ENCODE peak calls at places on chromosomes 2 and 18, in six cellular contexts. One of them, this sample, is unnamed.

GRCh38 chr2:208935531-208935930 is 488.3 kb upstream of the MAP2 start:
- DNase-seq in neuronal stem cell: no peak
- DNase-seq in mesenchymal stem cell: no peak
- DNase-seq in mesendoderm: no peak
- DNase-seq in H9: no peak
- DNase-seq in H1: no peak
- DNase-seq in this sample: no peak

GRCh38 chr2:70964596-70965386 is 13.6 kb upstream of the ANKRD53 start:
- DNase-seq in neuronal stem cell: peak
- DNase-seq in mesenchymal stem cell: peak
- DNase-seq in mesendoderm: peak
- DNase-seq in H9: peak
- DNase-seq in H1: peak
- DNase-seq in this sample: peak

GRCh38 chr18:52791321-52791720 is 451.3 kb downstream of the DCC start:
- DNase-seq in neuronal stem cell: no peak
- DNase-seq in mesenchymal stem cell: no peak
- DNase-seq in mesendoderm: no peak
- DNase-seq in H9: no peak
- DNase-seq in H1: no peak
- DNase-seq in this sample: no peak

GRCh38 chr2:10584843-10585475 is 104.8 kb downstream of the NOL10 start:
- DNase-seq in neuronal stem cell: peak
- DNase-seq in mesenchymal stem cell: peak
- DNase-seq in mesendoderm: peak
- DNase-seq in H9: no peak
- DNase-seq in H1: no peak
- DNase-seq in this sample: peak

GRCh38 chr2:217837001-217837491 is 165.7 kb downstream of the TNS1 start:
- DNase-seq in neuronal stem cell: no peak
- DNase-seq in mesenchymal stem cell: no peak
- DNase-seq in mesendoderm: peak
- DNase-seq in H9: peak
- DNase-seq in H1: peak
- DNase-seq in this sample: no peak

GRCh38 chr2:240639566-240639965 is 14.3 kb downstream of the GPR35 start:
- DNase-seq in neuronal stem cell: no peak
- DNase-seq in mesenchymal stem cell: no peak
- DNase-seq in mesendoderm: no peak
- DNase-seq in H9: no peak
- DNase-seq in H1: no peak
- DNase-seq in this sample: no peak

GRCh38 chr18:8107426-8107825 is 501.8 kb upstream of the RAB12 start:
- DNase-seq in neuronal stem cell: no peak
- DNase-seq in mesenchymal stem cell: no peak
- DNase-seq in mesendoderm: no peak
- DNase-seq in H9: no peak
- DNase-seq in H1: no peak
- DNase-seq in this sample: no peak

GRCh38 chr2:230668184-230668938 is 44.3 kb upstream of the CAB39 start:
- DNase-seq in neuronal stem cell: no peak
- DNase-seq in mesenchymal stem cell: no peak
- DNase-seq in mesendoderm: no peak
- DNase-seq in H9: no peak
- DNase-seq in H1: no peak
- DNase-seq in this sample: peak

GRCh38 chr2:19226871-19227270 is 131.6 kb downstream of the OSR1 start:
- DNase-seq in neuronal stem cell: no peak
- DNase-seq in mesenchymal stem cell: no peak
- DNase-seq in mesendoderm: no peak
- DNase-seq in H9: no peak
- DNase-seq in H1: peak
- DNase-seq in this sample: no peak

GRCh38 chr2:176534798-176535479 is 265.7 kb downstream of the MTX2 start:
- DNase-seq in neuronal stem cell: no peak
- DNase-seq in mesenchymal stem cell: no peak
- DNase-seq in mesendoderm: no peak
- DNase-seq in H9: no peak
- DNase-seq in H1: no peak
- DNase-seq in this sample: no peak

GRCh38 chr18:67935638-67936037 is 419.1 kb upstream of the DSEL start:
- DNase-seq in neuronal stem cell: no peak
- DNase-seq in mesenchymal stem cell: no peak
- DNase-seq in mesendoderm: no peak
- DNase-seq in H9: no peak
- DNase-seq in H1: no peak
- DNase-seq in this sample: no peak

GRCh38 chr2:26591619-26592505 is 49.3 kb downstream of the CIB4 start:
- DNase-seq in neuronal stem cell: no peak
- DNase-seq in mesenchymal stem cell: no peak
- DNase-seq in mesendoderm: peak
- DNase-seq in H9: peak
- DNase-seq in H1: peak
- DNase-seq in this sample: no peak

GRCh38 chr2:181657379-181657778 is 474 bp upstream of the CERKL start:
- DNase-seq in neuronal stem cell: no peak
- DNase-seq in mesenchymal stem cell: no peak
- DNase-seq in mesendoderm: peak
- DNase-seq in H9: peak
- DNase-seq in H1: peak
- DNase-seq in this sample: no peak

GRCh38 chr2:217976301-217976700 is 26.5 kb downstream of the TNS1 start:
- DNase-seq in neuronal stem cell: no peak
- DNase-seq in mesenchymal stem cell: no peak
- DNase-seq in mesendoderm: no peak
- DNase-seq in H9: no peak
- DNase-seq in H1: no peak
- DNase-seq in this sample: no peak

GRCh38 chr18:60826346-60826745 is 453.8 kb upstream of the MC4R start:
- DNase-seq in neuronal stem cell: no peak
- DNase-seq in mesenchymal stem cell: no peak
- DNase-seq in mesendoderm: peak
- DNase-seq in H9: no peak
- DNase-seq in H1: no peak
- DNase-seq in this sample: no peak

GRCh38 chr18:74895686-74896085 is 298.0 kb downstream of the ZNF407 start:
- DNase-seq in neuronal stem cell: no peak
- DNase-seq in mesenchymal stem cell: peak
- DNase-seq in mesendoderm: no peak
- DNase-seq in H9: no peak
- DNase-seq in H1: no peak
- DNase-seq in this sample: peak

GRCh38 chr18:292271-292670 is 24.4 kb upstream of the THOC1 start:
- DNase-seq in neuronal stem cell: no peak
- DNase-seq in mesenchymal stem cell: no peak
- DNase-seq in mesendoderm: no peak
- DNase-seq in H9: no peak
- DNase-seq in H1: no peak
- DNase-seq in this sample: no peak

GRCh38 chr2:96090181-96090500 is 26.2 kb downstream of the ADRA2B start:
- DNase-seq in neuronal stem cell: no peak
- DNase-seq in mesenchymal stem cell: no peak
- DNase-seq in mesendoderm: no peak
- DNase-seq in H9: no peak
- DNase-seq in H1: peak
- DNase-seq in this sample: no peak

GRCh38 chr18:24515721-24516120 is 55.3 kb downstream of the HRH4 start:
- DNase-seq in neuronal stem cell: no peak
- DNase-seq in mesenchymal stem cell: no peak
- DNase-seq in mesendoderm: no peak
- DNase-seq in H9: no peak
- DNase-seq in H1: no peak
- DNase-seq in this sample: no peak

GRCh38 chr2:161206491-161207032 is 46.3 kb downstream of the TANK start:
- DNase-seq in neuronal stem cell: no peak
- DNase-seq in mesenchymal stem cell: no peak
- DNase-seq in mesendoderm: no peak
- DNase-seq in H9: no peak
- DNase-seq in H1: no peak
- DNase-seq in this sample: no peak

GRCh38 chr18:3872651-3873050 is 422.7 kb downstream of the TGIF1 start:
- DNase-seq in neuronal stem cell: no peak
- DNase-seq in mesenchymal stem cell: no peak
- DNase-seq in mesendoderm: no peak
- DNase-seq in H9: no peak
- DNase-seq in H1: no peak
- DNase-seq in this sample: no peak

GRCh38 chr2:26352892-26353291 is 6.3 kb upstream of the ADGRF3 start:
- DNase-seq in neuronal stem cell: no peak
- DNase-seq in mesenchymal stem cell: peak
- DNase-seq in mesendoderm: no peak
- DNase-seq in H9: no peak
- DNase-seq in H1: no peak
- DNase-seq in this sample: peak

GRCh38 chr2:173898178-173898668 is 67.0 kb downstream of the SP3 start:
- DNase-seq in neuronal stem cell: no peak
- DNase-seq in mesenchymal stem cell: no peak
- DNase-seq in mesendoderm: no peak
- DNase-seq in H9: no peak
- DNase-seq in H1: no peak
- DNase-seq in this sample: no peak

GRCh38 chr2:175743020-175743419 is 259.0 kb downstream of the LNPK start:
- DNase-seq in neuronal stem cell: no peak
- DNase-seq in mesenchymal stem cell: no peak
- DNase-seq in mesendoderm: no peak
- DNase-seq in H9: no peak
- DNase-seq in H1: no peak
- DNase-seq in this sample: no peak

GRCh38 chr18:59379772-59380530 is 20.9 kb upstream of the LMAN1 start:
- DNase-seq in neuronal stem cell: no peak
- DNase-seq in mesenchymal stem cell: no peak
- DNase-seq in mesendoderm: no peak
- DNase-seq in H9: no peak
- DNase-seq in H1: no peak
- DNase-seq in this sample: peak

GRCh38 chr2:85698184-85698879 is 4.2 kb downstream of the GNLY start:
- DNase-seq in neuronal stem cell: no peak
- DNase-seq in mesenchymal stem cell: no peak
- DNase-seq in mesendoderm: no peak
- DNase-seq in H9: no peak
- DNase-seq in H1: no peak
- DNase-seq in this sample: no peak

GRCh38 chr2:12504443-12504842 is 212.3 kb upstream of the TRIB2 start:
- DNase-seq in neuronal stem cell: no peak
- DNase-seq in mesenchymal stem cell: peak
- DNase-seq in mesendoderm: no peak
- DNase-seq in H9: no peak
- DNase-seq in H1: no peak
- DNase-seq in this sample: peak

GRCh38 chr18:13381907-13382682 is 163.5 kb downstream of the LDLRAD4 start:
- DNase-seq in neuronal stem cell: no peak
- DNase-seq in mesenchymal stem cell: peak
- DNase-seq in mesendoderm: no peak
- DNase-seq in H9: no peak
- DNase-seq in H1: no peak
- DNase-seq in this sample: peak

GRCh38 chr18:13381331-13381730 is 162.8 kb downstream of the LDLRAD4 start:
- DNase-seq in neuronal stem cell: no peak
- DNase-seq in mesenchymal stem cell: no peak
- DNase-seq in mesendoderm: no peak
- DNase-seq in H9: no peak
- DNase-seq in H1: no peak
- DNase-seq in this sample: no peak

GRCh38 chr18:13380671-13381070 is 162.1 kb downstream of the LDLRAD4 start:
- DNase-seq in neuronal stem cell: no peak
- DNase-seq in mesenchymal stem cell: no peak
- DNase-seq in mesendoderm: no peak
- DNase-seq in H9: no peak
- DNase-seq in H1: no peak
- DNase-seq in this sample: no peak

GRCh38 chr18:13382990-13383821 is 164.6 kb downstream of the LDLRAD4 start:
- DNase-seq in neuronal stem cell: no peak
- DNase-seq in mesenchymal stem cell: no peak
- DNase-seq in mesendoderm: no peak
- DNase-seq in H9: peak
- DNase-seq in H1: no peak
- DNase-seq in this sample: no peak

GRCh38 chr18:13382683-13382989 is 164.1 kb downstream of the LDLRAD4 start:
- DNase-seq in neuronal stem cell: no peak
- DNase-seq in mesenchymal stem cell: no peak
- DNase-seq in mesendoderm: no peak
- DNase-seq in H9: peak
- DNase-seq in H1: peak
- DNase-seq in this sample: no peak
- H3K23ac ChIP-seq in neuronal stem cell: no peak
- H3K23ac ChIP-seq in mesenchymal stem cell: no peak
- H3K23ac ChIP-seq in mesendoderm: no peak
- H3K23ac ChIP-seq in H9: no peak
- H3K23ac ChIP-seq in H1: no peak
- H3K23ac ChIP-seq in this sample: no peak

GRCh38 chr18:9876523-9876866 is 9.3 kb upstream of the TXNDC2 start:
- DNase-seq in neuronal stem cell: no peak
- DNase-seq in mesenchymal stem cell: no peak
- DNase-seq in mesendoderm: no peak
- DNase-seq in H9: no peak
- DNase-seq in H1: no peak
- DNase-seq in this sample: no peak

GRCh38 chr18:9878095-9878494 is 7.7 kb upstream of the TXNDC2 start:
- DNase-seq in neuronal stem cell: no peak
- DNase-seq in mesenchymal stem cell: no peak
- DNase-seq in mesendoderm: no peak
- DNase-seq in H9: no peak
- DNase-seq in H1: no peak
- DNase-seq in this sample: no peak

GRCh38 chr18:9877655-9878014 is 8.1 kb upstream of the TXNDC2 start:
- DNase-seq in neuronal stem cell: no peak
- DNase-seq in mesenchymal stem cell: no peak
- DNase-seq in mesendoderm: no peak
- DNase-seq in H9: no peak
- DNase-seq in H1: no peak
- DNase-seq in this sample: no peak

GRCh38 chr18:9878783-9879242 is 7.0 kb upstream of the TXNDC2 start:
- DNase-seq in neuronal stem cell: no peak
- DNase-seq in mesenchymal stem cell: no peak
- DNase-seq in mesendoderm: no peak
- DNase-seq in H9: no peak
- DNase-seq in H1: no peak
- DNase-seq in this sample: no peak

GRCh38 chr18:9876867-9877654 is 8.7 kb upstream of the TXNDC2 start:
- DNase-seq in neuronal stem cell: no peak
- DNase-seq in mesenchymal stem cell: peak
- DNase-seq in mesendoderm: peak
- DNase-seq in H9: no peak
- DNase-seq in H1: no peak
- DNase-seq in this sample: peak
- H3K23ac ChIP-seq in neuronal stem cell: no peak
- H3K23ac ChIP-seq in mesenchymal stem cell: no peak
- H3K23ac ChIP-seq in mesendoderm: peak
- H3K23ac ChIP-seq in H9: no peak
- H3K23ac ChIP-seq in H1: no peak
- H3K23ac ChIP-seq in this sample: peak

GRCh38 chr2:2523395-2524339 is 192.6 kb upstream of the MYT1L start:
- DNase-seq in neuronal stem cell: no peak
- DNase-seq in mesenchymal stem cell: no peak
- DNase-seq in mesendoderm: no peak
- DNase-seq in H9: no peak
- DNase-seq in H1: no peak
- DNase-seq in this sample: no peak
- H3K23ac ChIP-seq in neuronal stem cell: no peak
- H3K23ac ChIP-seq in mesenchymal stem cell: no peak
- H3K23ac ChIP-seq in mesendoderm: no peak
- H3K23ac ChIP-seq in H9: no peak
- H3K23ac ChIP-seq in H1: no peak
- H3K23ac ChIP-seq in this sample: no peak

GRCh38 chr18:76889086-76889699 is 66.8 kb downstream of the ZNF236 start:
- DNase-seq in neuronal stem cell: no peak
- DNase-seq in mesenchymal stem cell: no peak
- DNase-seq in mesendoderm: no peak
- DNase-seq in H9: no peak
- DNase-seq in H1: no peak
- DNase-seq in this sample: no peak
- H3K23ac ChIP-seq in neuronal stem cell: no peak
- H3K23ac ChIP-seq in mesenchymal stem cell: no peak
- H3K23ac ChIP-seq in mesendoderm: no peak
- H3K23ac ChIP-seq in H9: no peak
- H3K23ac ChIP-seq in H1: no peak
- H3K23ac ChIP-seq in this sample: no peak

This sample was measured in IMR-90.